ENCODE peak calls at places on chromosomes 5 and 9, in eight cellular contexts. One of them, this sample, is unnamed.

GRCh38 chr9:73980754-73981153 is 516.4 kb upstream of the RORB start:
- DNase-seq in nephron progenitor cell: no peak
- DNase-seq in astrocyte of the spinal cord: no peak
- DNase-seq in LNCaP clone FGC: no peak
- DNase-seq in colonic mucosa: no peak
- DNase-seq in CD8-positive, alpha-beta T cell: no peak
- DNase-seq in Calu3: no peak
- DNase-seq in endothelial cell: no peak
- DNase-seq in this sample: no peak

GRCh38 chr5:88606173-88606572 is 276.8 kb downstream of the MEF2C start:
- DNase-seq in nephron progenitor cell: no peak
- DNase-seq in LNCaP clone FGC: no peak
- DNase-seq in Calu3: no peak
- DNase-seq in colonic mucosa: no peak
- DNase-seq in CD8-positive, alpha-beta T cell: no peak
- DNase-seq in endothelial cell: no peak
- DNase-seq in astrocyte of the spinal cord: no peak
- DNase-seq in this sample: no peak

GRCh38 chr5:168088415-168089165 is 202.9 kb upstream of the WWC1 start:
- DNase-seq in LNCaP clone FGC: no peak
- DNase-seq in endothelial cell: no peak
- DNase-seq in CD8-positive, alpha-beta T cell: no peak
- DNase-seq in astrocyte of the spinal cord: no peak
- DNase-seq in nephron progenitor cell: no peak
- DNase-seq in Calu3: no peak
- DNase-seq in colonic mucosa: no peak
- DNase-seq in this sample: no peak

GRCh38 chr5:148113243-148113642 is 49.5 kb downstream of the SPINK5 start:
- DNase-seq in nephron progenitor cell: no peak
- DNase-seq in LNCaP clone FGC: no peak
- DNase-seq in CD8-positive, alpha-beta T cell: no peak
- DNase-seq in colonic mucosa: no peak
- DNase-seq in endothelial cell: no peak
- DNase-seq in astrocyte of the spinal cord: no peak
- DNase-seq in Calu3: no peak
- DNase-seq in this sample: no peak

GRCh38 chr9:32755730-32756129 is 27.6 kb upstream of the TMEM215 start:
- DNase-seq in nephron progenitor cell: no peak
- DNase-seq in endothelial cell: no peak
- DNase-seq in LNCaP clone FGC: no peak
- DNase-seq in colonic mucosa: no peak
- DNase-seq in astrocyte of the spinal cord: no peak
- DNase-seq in Calu3: no peak
- DNase-seq in CD8-positive, alpha-beta T cell: no peak
- DNase-seq in this sample: no peak

GRCh38 chr5:169424956-169425318 is 124.0 kb upstream of the SLIT3 start:
- DNase-seq in CD8-positive, alpha-beta T cell: no peak
- DNase-seq in astrocyte of the spinal cord: no peak
- DNase-seq in LNCaP clone FGC: no peak
- DNase-seq in colonic mucosa: no peak
- DNase-seq in endothelial cell: no peak
- DNase-seq in nephron progenitor cell: no peak
- DNase-seq in Calu3: no peak
- DNase-seq in this sample: no peak

GRCh38 chr5:80781356-80781755 is 126.6 kb upstream of the DHFR start:
- DNase-seq in nephron progenitor cell: no peak
- DNase-seq in CD8-positive, alpha-beta T cell: no peak
- DNase-seq in LNCaP clone FGC: no peak
- DNase-seq in Calu3: peak
- DNase-seq in astrocyte of the spinal cord: peak
- DNase-seq in colonic mucosa: no peak
- DNase-seq in endothelial cell: no peak
- DNase-seq in this sample: peak

GRCh38 chr9:20316372-20316771 is 305.9 kb downstream of the MLLT3 start:
- DNase-seq in Calu3: no peak
- DNase-seq in LNCaP clone FGC: no peak
- DNase-seq in CD8-positive, alpha-beta T cell: no peak
- DNase-seq in nephron progenitor cell: no peak
- DNase-seq in astrocyte of the spinal cord: no peak
- DNase-seq in endothelial cell: no peak
- DNase-seq in colonic mucosa: no peak
- DNase-seq in this sample: no peak

GRCh38 chr9:90027296-90027790 is 422.5 kb downstream of the GADD45G start:
- DNase-seq in endothelial cell: no peak
- DNase-seq in Calu3: no peak
- DNase-seq in astrocyte of the spinal cord: no peak
- DNase-seq in CD8-positive, alpha-beta T cell: no peak
- DNase-seq in nephron progenitor cell: no peak
- DNase-seq in LNCaP clone FGC: no peak
- DNase-seq in colonic mucosa: no peak
- DNase-seq in this sample: no peak

GRCh38 chr9:136856541-136857141 is 4.5 kb downstream of the MAMDC4 start:
- DNase-seq in Calu3: no peak
- DNase-seq in astrocyte of the spinal cord: no peak
- DNase-seq in endothelial cell: no peak
- DNase-seq in LNCaP clone FGC: no peak
- DNase-seq in CD8-positive, alpha-beta T cell: no peak
- DNase-seq in colonic mucosa: peak
- DNase-seq in nephron progenitor cell: no peak
- DNase-seq in this sample: no peak

GRCh38 chr5:179260324-179261070 is 84.8 kb downstream of the ADAMTS2 start:
- DNase-seq in LNCaP clone FGC: no peak
- DNase-seq in endothelial cell: no peak
- DNase-seq in nephron progenitor cell: no peak
- DNase-seq in CD8-positive, alpha-beta T cell: no peak
- DNase-seq in astrocyte of the spinal cord: no peak
- DNase-seq in colonic mucosa: no peak
- DNase-seq in Calu3: no peak
- DNase-seq in this sample: no peak

GRCh38 chr5:10355071-10355889 is 1.8 kb downstream of the MARCHF6 start:
- DNase-seq in endothelial cell: no peak
- DNase-seq in CD8-positive, alpha-beta T cell: no peak
- DNase-seq in colonic mucosa: no peak
- DNase-seq in Calu3: no peak
- DNase-seq in LNCaP clone FGC: no peak
- DNase-seq in nephron progenitor cell: no peak
- DNase-seq in astrocyte of the spinal cord: peak
- DNase-seq in this sample: peak

GRCh38 chr5:116572375-116573278 is 2.0 kb downstream of the SEMA6A start:
- DNase-seq in CD8-positive, alpha-beta T cell: no peak
- DNase-seq in Calu3: peak
- DNase-seq in endothelial cell: peak
- DNase-seq in nephron progenitor cell: peak
- DNase-seq in colonic mucosa: peak
- DNase-seq in astrocyte of the spinal cord: peak
- DNase-seq in LNCaP clone FGC: no peak
- DNase-seq in this sample: no peak

GRCh38 chr9:134936762-134937555 is 19.2 kb upstream of the FCN1 start:
- DNase-seq in nephron progenitor cell: no peak
- DNase-seq in CD8-positive, alpha-beta T cell: no peak
- DNase-seq in Calu3: no peak
- DNase-seq in endothelial cell: no peak
- DNase-seq in colonic mucosa: no peak
- DNase-seq in astrocyte of the spinal cord: no peak
- DNase-seq in LNCaP clone FGC: no peak
- DNase-seq in this sample: no peak

GRCh38 chr5:151651997-151652645 is 34.6 kb downstream of the SPARC start:
- DNase-seq in endothelial cell: peak
- DNase-seq in Calu3: peak
- DNase-seq in colonic mucosa: peak
- DNase-seq in nephron progenitor cell: peak
- DNase-seq in LNCaP clone FGC: peak
- DNase-seq in CD8-positive, alpha-beta T cell: peak
- DNase-seq in astrocyte of the spinal cord: peak
- DNase-seq in this sample: peak

GRCh38 chr5:93378073-93378472 is 202.9 kb downstream of the NR2F1-AS1 start:
- DNase-seq in colonic mucosa: no peak
- DNase-seq in CD8-positive, alpha-beta T cell: no peak
- DNase-seq in Calu3: no peak
- DNase-seq in astrocyte of the spinal cord: peak
- DNase-seq in endothelial cell: no peak
- DNase-seq in nephron progenitor cell: no peak
- DNase-seq in LNCaP clone FGC: no peak
- DNase-seq in this sample: peak

GRCh38 chr9:76219555-76220151 is 174.6 kb downstream of the RFK start:
- DNase-seq in nephron progenitor cell: no peak
- DNase-seq in LNCaP clone FGC: no peak
- DNase-seq in CD8-positive, alpha-beta T cell: no peak
- DNase-seq in astrocyte of the spinal cord: peak
- DNase-seq in Calu3: no peak
- DNase-seq in endothelial cell: no peak
- DNase-seq in colonic mucosa: no peak
- DNase-seq in this sample: peak

GRCh38 chr9:121498487-121499176 is 1.0 kb downstream of the GGTA1 start:
- DNase-seq in Calu3: peak
- DNase-seq in nephron progenitor cell: peak
- DNase-seq in LNCaP clone FGC: no peak
- DNase-seq in colonic mucosa: peak
- DNase-seq in astrocyte of the spinal cord: peak
- DNase-seq in CD8-positive, alpha-beta T cell: no peak
- DNase-seq in endothelial cell: peak
- DNase-seq in this sample: peak

GRCh38 chr5:176574297-176574591 is 25.1 kb downstream of the CDHR2 start:
- DNase-seq in Calu3: no peak
- DNase-seq in astrocyte of the spinal cord: no peak
- DNase-seq in LNCaP clone FGC: no peak
- DNase-seq in endothelial cell: no peak
- DNase-seq in CD8-positive, alpha-beta T cell: no peak
- DNase-seq in nephron progenitor cell: no peak
- DNase-seq in colonic mucosa: no peak
- DNase-seq in this sample: no peak
- TF ChIP-seq CTCF in Calu3: no peak
- TF ChIP-seq CTCF in astrocyte of the spinal cord: no peak
- TF ChIP-seq CTCF in LNCaP clone FGC: no peak
- TF ChIP-seq CTCF in endothelial cell: peak
- TF ChIP-seq CTCF in CD8-positive, alpha-beta T cell: no peak
- TF ChIP-seq CTCF in nephron progenitor cell: no peak
- TF ChIP-seq CTCF in colonic mucosa: no peak
- TF ChIP-seq CTCF in this sample: no peak

DNA sequence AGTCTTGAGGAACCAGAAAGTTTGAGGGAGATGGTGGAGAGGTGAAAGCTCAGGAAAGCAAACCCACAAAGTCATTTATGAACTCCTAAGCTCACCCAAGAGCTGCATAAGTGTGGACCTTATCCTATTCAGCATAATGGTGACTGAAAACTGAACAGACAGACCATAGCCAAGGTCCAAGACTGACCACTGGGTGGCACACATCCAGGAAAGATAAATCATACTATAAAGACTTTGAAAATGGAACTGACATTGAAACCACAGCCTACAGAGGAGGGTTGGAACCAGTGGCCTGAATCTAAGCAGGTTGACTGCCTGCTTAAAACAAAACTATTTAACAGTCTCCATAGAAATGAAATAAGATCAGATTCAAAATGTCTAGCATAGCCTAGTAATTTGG is 121.1 kb upstream of the RGS7BP start:
- DNase-seq in nephron progenitor cell: peak
- DNase-seq in colonic mucosa: no peak
- DNase-seq in CD8-positive, alpha-beta T cell: no peak
- DNase-seq in astrocyte of the spinal cord: peak
- DNase-seq in endothelial cell: peak
- DNase-seq in LNCaP clone FGC: no peak
- DNase-seq in Calu3: peak
- DNase-seq in this sample: peak
- TF ChIP-seq CTCF in nephron progenitor cell: peak
- TF ChIP-seq CTCF in colonic mucosa: no peak
- TF ChIP-seq CTCF in CD8-positive, alpha-beta T cell: no peak
- TF ChIP-seq CTCF in astrocyte of the spinal cord: no peak
- TF ChIP-seq CTCF in endothelial cell: peak
- TF ChIP-seq CTCF in LNCaP clone FGC: peak
- TF ChIP-seq CTCF in Calu3: peak
- TF ChIP-seq CTCF in this sample: no peak

DNA sequence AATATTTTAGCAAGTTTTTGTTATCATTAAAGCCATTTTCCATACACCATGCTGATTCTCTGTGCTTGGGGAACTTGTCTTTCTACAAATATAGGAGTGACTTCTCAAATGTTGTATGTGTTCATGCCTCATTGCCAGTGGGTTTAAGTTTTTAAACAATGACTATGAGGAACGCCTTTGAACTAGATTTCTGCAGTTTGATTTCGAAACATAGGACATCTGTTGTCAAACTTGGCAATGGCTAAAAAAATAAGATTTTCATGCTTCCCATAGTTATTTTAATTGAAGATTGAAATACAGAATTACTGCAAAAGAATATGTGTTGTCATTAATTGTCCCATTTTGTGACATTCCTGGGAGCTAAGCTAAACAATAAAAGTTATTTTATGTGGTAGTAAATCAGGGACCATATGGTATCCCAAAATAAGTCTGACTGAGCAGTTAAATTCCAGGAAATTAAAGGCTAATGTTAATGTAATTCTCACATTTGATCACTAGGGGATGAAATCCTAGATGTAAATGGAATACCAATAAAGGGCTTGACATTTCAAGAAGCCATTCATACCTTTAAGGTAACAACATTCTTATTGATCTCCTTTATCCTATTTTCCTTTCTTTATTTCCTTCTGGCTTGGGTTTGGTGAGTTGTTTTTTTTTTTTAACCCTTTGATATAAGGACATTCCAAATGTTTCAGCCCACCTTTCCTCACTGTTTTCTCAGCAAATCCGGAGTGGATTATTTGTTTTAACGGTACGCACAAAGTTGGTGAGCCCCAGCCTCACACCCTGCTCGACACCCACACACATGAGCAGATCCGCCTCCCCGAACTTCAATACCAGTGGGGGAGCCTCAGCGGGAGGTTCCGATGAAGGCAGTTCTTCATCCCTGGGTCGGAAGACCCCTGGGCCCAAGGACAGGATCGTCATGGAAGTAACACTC is 116.7 kb downstream of the GOLPH3 start:
- DNase-seq in CD8-positive, alpha-beta T cell: no peak
- DNase-seq in nephron progenitor cell: no peak
- DNase-seq in colonic mucosa: no peak
- DNase-seq in astrocyte of the spinal cord: no peak
- DNase-seq in LNCaP clone FGC: peak
- DNase-seq in endothelial cell: no peak
- DNase-seq in Calu3: no peak
- DNase-seq in this sample: peak
- TF ChIP-seq CTCF in CD8-positive, alpha-beta T cell: no peak
- TF ChIP-seq CTCF in nephron progenitor cell: peak
- TF ChIP-seq CTCF in colonic mucosa: no peak
- TF ChIP-seq CTCF in astrocyte of the spinal cord: peak
- TF ChIP-seq CTCF in LNCaP clone FGC: peak
- TF ChIP-seq CTCF in endothelial cell: peak
- TF ChIP-seq CTCF in Calu3: no peak
- TF ChIP-seq CTCF in this sample: peak

GRCh38 chr5:123790226-123790625 is 278.2 kb downstream of the CSNK1G3 start:
- DNase-seq in Calu3: no peak
- DNase-seq in nephron progenitor cell: no peak
- DNase-seq in endothelial cell: no peak
- DNase-seq in LNCaP clone FGC: no peak
- DNase-seq in colonic mucosa: no peak
- DNase-seq in astrocyte of the spinal cord: no peak
- DNase-seq in CD8-positive, alpha-beta T cell: no peak
- DNase-seq in this sample: no peak

GRCh38 chr5:123787136-123787535 is 275.2 kb downstream of the CSNK1G3 start:
- DNase-seq in nephron progenitor cell: no peak
- DNase-seq in CD8-positive, alpha-beta T cell: no peak
- DNase-seq in endothelial cell: no peak
- DNase-seq in LNCaP clone FGC: no peak
- DNase-seq in Calu3: no peak
- DNase-seq in astrocyte of the spinal cord: no peak
- DNase-seq in colonic mucosa: no peak
- DNase-seq in this sample: no peak

GRCh38 chr5:123785160-123786001 is 273.4 kb downstream of the CSNK1G3 start:
- DNase-seq in endothelial cell: no peak
- DNase-seq in Calu3: no peak
- DNase-seq in colonic mucosa: no peak
- DNase-seq in astrocyte of the spinal cord: peak
- DNase-seq in LNCaP clone FGC: peak
- DNase-seq in CD8-positive, alpha-beta T cell: no peak
- DNase-seq in nephron progenitor cell: no peak
- DNase-seq in this sample: peak

GRCh38 chr5:123786411-123786810 is 274.4 kb downstream of the CSNK1G3 start:
- DNase-seq in endothelial cell: no peak
- DNase-seq in colonic mucosa: no peak
- DNase-seq in LNCaP clone FGC: no peak
- DNase-seq in astrocyte of the spinal cord: no peak
- DNase-seq in nephron progenitor cell: no peak
- DNase-seq in Calu3: no peak
- DNase-seq in CD8-positive, alpha-beta T cell: no peak
- DNase-seq in this sample: no peak
- TF ChIP-seq CTCF in endothelial cell: no peak
- TF ChIP-seq CTCF in colonic mucosa: no peak
- TF ChIP-seq CTCF in LNCaP clone FGC: no peak
- TF ChIP-seq CTCF in astrocyte of the spinal cord: no peak
- TF ChIP-seq CTCF in nephron progenitor cell: no peak
- TF ChIP-seq CTCF in Calu3: no peak
- TF ChIP-seq CTCF in CD8-positive, alpha-beta T cell: no peak
- TF ChIP-seq CTCF in this sample: no peak

This sample was measured in MCF 10A.